ENCODE peak calls at places on chromosomes 12 and 14, in nine cellular contexts. Y is adipocyte; Z is tibial artery; D is ovary; L is astrocyte of the cerebellum; F is CD8-positive, alpha-beta T cell; K is BE2C; P is colonic mucosa; A is foreskin fibroblast. B is an unnamed sample.

GRCh38 chr14:92615451-92615850 is 101.9 kb downstream of the RIN3 start:
- DNase-seq in L (no peak), P (no peak), D (no peak), Z (no peak), Y (no peak), K (no peak), A (no peak), F (peak; percentile 74), B (peak; percentile 25)

GRCh38 chr12:57845478-57846284 is 848 bp downstream of the CTDSP2 start:
- DNase-seq in Y (peak; percentile 56), D (peak; percentile 71), F (peak; percentile 42), P (peak; percentile 85), L (no peak), K (peak; percentile 87), A (no peak), Z (peak; percentile 68), B (peak; percentile 60)

GRCh38 chr12:122909442-122910288 is 13.7 kb upstream of the VPS37B start:
- DNase-seq in P (no peak), K (no peak), D (no peak), L (no peak), Z (no peak), F (no peak), A (no peak), Y (no peak), B (no peak)

GRCh38 chr14:32559048-32559447 is 229.9 kb downstream of the AKAP6 start:
- DNase-seq in A (no peak), P (no peak), K (no peak), Z (no peak), F (no peak), D (no peak), L (no peak), Y (no peak), B (peak; percentile 77)

GRCh38 chr12:11854011-11854499 is 204.6 kb downstream of the ETV6 start:
- DNase-seq in L (no peak), K (no peak), F (no peak), Y (no peak), D (no peak), A (no peak), P (no peak), Z (no peak), B (no peak)

GRCh38 chr12:2294651-2295475 is 242.1 kb downstream of the CACNA1C start:
- DNase-seq in K (no peak), L (no peak), Z (peak; percentile 34), Y (peak; percentile 72), D (no peak), A (peak; percentile 67), P (no peak), F (no peak), B (no peak)

GRCh38 chr12:14238224-14238792 is 127.2 kb upstream of the ATF7IP start:
- DNase-seq in Z (no peak), L (peak; percentile 36), D (no peak), F (no peak), Y (peak; percentile 73), K (no peak), A (peak; percentile 11), P (no peak), B (no peak)

GRCh38 chr12:31474751-31475150 is 116.2 kb downstream of the DENND5B start:
- DNase-seq in F (no peak), D (no peak), P (no peak), Y (peak; percentile 45), Z (no peak), K (no peak), A (no peak), L (no peak), B (peak; percentile 12)

GRCh38 chr12:131620520-131620919 is 90.4 kb upstream of the SFSWAP start:
- DNase-seq in Y (no peak), P (no peak), F (no peak), A (no peak), L (no peak), D (no peak), Z (no peak), K (peak; percentile 37), B (no peak)

GRCh38 chr12:46154221-46154975 is 114.4 kb downstream of the SLC38A1 start:
- DNase-seq in L (no peak), D (no peak), K (peak; percentile 19), A (peak; percentile 60), P (no peak), F (no peak), Z (no peak), Y (peak; percentile 77), B (no peak)

GRCh38 chr12:129312048-129312447 is 458.8 kb downstream of the GLT1D1 start:
- DNase-seq in F (no peak), D (no peak), Z (no peak), Y (peak; percentile 37), P (no peak), A (no peak), K (no peak), L (no peak), B (no peak)

GRCh38 chr12:118816296-118816695 is 165.0 kb upstream of the SRRM4 start:
- DNase-seq in P (no peak), F (no peak), K (no peak), D (no peak), A (no peak), Z (no peak), Y (no peak), L (no peak), B (no peak)

GRCh38 chr14:90505531-90505930 is 108.7 kb downstream of the CALM1 start:
- DNase-seq in P (no peak), K (no peak), F (no peak), Z (no peak), D (no peak), L (no peak), Y (no peak), A (no peak), B (no peak)

GRCh38 chr12:111454716-111455447 is 49.2 kb downstream of the SH2B3 start:
- DNase-seq in D (no peak), Z (no peak), Y (no peak), K (no peak), L (no peak), P (no peak), A (no peak), F (no peak), B (no peak)

GRCh38 chr12:119710374-119710773 is 42.4 kb downstream of the PRKAB1 start:
- DNase-seq in Y (no peak), K (no peak), L (no peak), A (no peak), Z (no peak), P (no peak), D (no peak), F (no peak), B (no peak)

GRCh38 chr12:122412851-122413433 is 9.5 kb downstream of the CLIP1 start:
- DNase-seq in P (no peak), Y (no peak), A (no peak), Z (no peak), L (no peak), K (no peak), F (no peak), D (no peak), B (no peak)

GRCh38 chr14:57150449-57150848 is 118.3 kb downstream of the EXOC5 start:
- DNase-seq in Y (no peak), Z (no peak), K (no peak), P (no peak), A (no peak), D (no peak), L (no peak), F (no peak), B (no peak)
- H3K4me3 ChIP-seq in Y (no peak overlapping the region), Z (no peak overlapping the region), K (no peak overlapping the region), P (no peak overlapping the region), A (no peak overlapping the region), D (no peak overlapping the region), L (no peak overlapping the region), F (no peak overlapping the region), B (no peak overlapping the region)

GRCh38 chr14:22856428-22856827 is 15.1 kb upstream of the LRP10 start:
- DNase-seq in A (no peak), Y (no peak), F (no peak), K (no peak), D (no peak), P (no peak), L (no peak), Z (no peak), B (no peak)

GRCh38 chr14:22850944-22851790 is 14.8 kb downstream of the MMP14 start:
- DNase-seq in K (no peak), D (peak; percentile 94), L (peak; percentile 89), Y (peak; percentile 96), P (peak; percentile 64), A (peak; percentile 99), Z (peak; percentile 94), F (no peak), B (no peak)

GRCh38 chr14:22852599-22852939 is 16.2 kb downstream of the MMP14 start:
- DNase-seq in A (no peak), Y (no peak), P (no peak), K (no peak), F (no peak), D (no peak), L (no peak), Z (no peak), B (peak; percentile 95)

GRCh38 chr14:22854963-22855724 is 16.4 kb upstream of the LRP10 start:
- DNase-seq in Y (no peak), A (no peak), F (no peak), L (no peak), K (no peak), D (no peak), P (no peak), Z (no peak), B (peak; percentile 20)

GRCh38 chr14:22852940-22853767 is 16.8 kb downstream of the MMP14 start:
- DNase-seq in K (peak; percentile 87), P (peak; percentile 97), F (peak; percentile 89), Z (peak; percentile 95), L (no peak), A (peak; percentile 80), D (peak; percentile 94), Y (peak; percentile 94), B (peak; percentile 87)
- H3K4me3 ChIP-seq in K (peak overlapping the region; percentile 72), P (peak overlapping the region; percentile 28), F (peak overlapping the region; percentile 96), Z (peak overlapping the region; percentile 28), L (peak overlapping the region; percentile 33), A (peak overlapping the region; percentile 55), D (peak overlapping the region; percentile 31), Y (peak overlapping the region; percentile 82), B (no peak overlapping the region)

GRCh38 chr14:23067847-23068791 is 10.8 kb upstream of the CDH24 start:
- DNase-seq in K (no peak), D (no peak), P (no peak), L (no peak), Z (no peak), Y (no peak), A (no peak), F (no peak), B (no peak)
- H3K4me3 ChIP-seq in K (peak overlapping the region; percentile 23), D (no peak overlapping the region), P (no peak overlapping the region), L (peak overlapping the region; percentile 20), Z (no peak overlapping the region), Y (peak overlapping the region; percentile 51), A (peak overlapping the region; percentile 30), F (no peak overlapping the region), B (no peak overlapping the region)

GRCh38 chr12:24113701-24114100 is 164.2 kb upstream of the SOX5 start:
- DNase-seq in A (no peak), Y (no peak), K (no peak), L (no peak), F (no peak), P (no peak), Z (no peak), D (no peak), B (no peak)

GRCh38 chr12:24109381-24110039 is 160.0 kb upstream of the SOX5 start:
- DNase-seq in D (no peak), A (no peak), P (no peak), L (peak; percentile 20), Z (no peak), K (no peak), Y (peak; percentile 25), F (no peak), B (peak; percentile 8)

GRCh38 chr12:24111591-24111990 is 162.1 kb upstream of the SOX5 start:
- DNase-seq in K (no peak), Z (no peak), L (peak; percentile 31), F (no peak), Y (no peak), A (no peak), D (no peak), P (no peak), B (no peak)

GRCh38 chr12:24111101-24111500 is 161.6 kb upstream of the SOX5 start:
- DNase-seq in K (no peak), Z (no peak), D (no peak), Y (no peak), A (peak; percentile 4), L (no peak), P (no peak), F (no peak), B (no peak)
- H3K4me3 ChIP-seq in K (no peak overlapping the region), Z (no peak overlapping the region), D (no peak overlapping the region), Y (no peak overlapping the region), A (no peak overlapping the region), L (no peak overlapping the region), P (no peak overlapping the region), F (no peak overlapping the region), B (no peak overlapping the region)